ENCODE peak calls at places on chromosomes 13 and 19, in six cellular contexts. F, Z, B, S, O and Y are unnamed samples.

GRCh38 chr13:28136916-28137315 is 1.4 kb upstream of the PAN3 start:
- DNase-seq in F (no peak), Z (no peak), B (no peak), S (no peak), O (no peak), Y (peak)

GRCh38 chr19:58479303-58479702 is 3.2 kb downstream of the ZNF446 start:
- DNase-seq in F (no peak), Z (no peak), B (no peak), S (no peak), O (no peak), Y (no peak)

GRCh38 chr13:111166882-111167281 is 51.8 kb downstream of the ARHGEF7 start:
- DNase-seq in F (no peak), Z (no peak), B (no peak), S (no peak), O (no peak), Y (peak)

GRCh38 chr19:30696514-30696913 is 324.3 kb downstream of the ZNF536 start:
- DNase-seq in F (no peak), Z (no peak), B (peak), S (peak), O (no peak), Y (no peak)

GRCh38 chr13:95968906-95969305 is 84.3 kb downstream of the UGGT2 start:
- DNase-seq in F (no peak), Z (no peak), B (no peak), S (no peak), O (no peak), Y (no peak)

GRCh38 chr13:41533676-41534075 is 76.3 kb downstream of the RGCC start:
- DNase-seq in F (peak), Z (no peak), B (no peak), S (no peak), O (no peak), Y (no peak)

GRCh38 chr13:47216176-47216822 is 319.4 kb upstream of the HTR2A start:
- DNase-seq in F (no peak), Z (no peak), B (no peak), S (no peak), O (no peak), Y (no peak)

GRCh38 chr13:42354246-42355117 is 82.5 kb downstream of the AKAP11 start:
- DNase-seq in F (no peak), Z (no peak), B (peak), S (no peak), O (no peak), Y (no peak)

GRCh38 chr13:112709825-112710783 is 20.3 kb downstream of the ATP11A start:
- DNase-seq in F (peak), Z (no peak), B (no peak), S (no peak), O (no peak), Y (no peak)

GRCh38 chr13:95392597-95392996 is 91.3 kb upstream of the ABCC4 start:
- DNase-seq in F (no peak), Z (no peak), B (no peak), S (no peak), O (no peak), Y (no peak)

GRCh38 chr19:18203408-18203862 is 407 bp downstream of the RAB3A start:
- DNase-seq in F (peak), Z (peak), B (peak), S (no peak), O (no peak), Y (no peak)

GRCh38 chr19:38224014-38224862 is at the start of gene DPF1:
- DNase-seq in F (no peak), Z (no peak), B (peak), S (peak), O (peak), Y (peak)

GRCh38 chr19:39146686-39147450 is 21.3 kb downstream of the PAK4 start:
- DNase-seq in F (no peak), Z (no peak), B (no peak), S (no peak), O (no peak), Y (no peak)

GRCh38 chr13:45879666-45880065 is 28.1 kb upstream of the SIAH3 start:
- DNase-seq in F (no peak), Z (peak), B (peak), S (peak), O (no peak), Y (no peak)

GRCh38 chr13:51283361-51283760 is 56.1 kb upstream of the SERPINE3 start:
- DNase-seq in F (no peak), Z (no peak), B (no peak), S (peak), O (no peak), Y (no peak)

GRCh38 chr13:59680429-59681024 is 483.2 kb downstream of the DIAPH3 start:
- DNase-seq in F (no peak), Z (no peak), B (no peak), S (no peak), O (no peak), Y (no peak)

GRCh38 chr13:79642596-79642995 is 161.6 kb downstream of the NDFIP2 start:
- DNase-seq in F (no peak), Z (no peak), B (no peak), S (no peak), O (no peak), Y (no peak)

GRCh38 chr13:95233026-95233635 is 68.1 kb downstream of the ABCC4 start:
- DNase-seq in F (no peak), Z (no peak), B (no peak), S (no peak), O (no peak), Y (no peak)

GRCh38 chr13:34776984-34777913 is 164.8 kb upstream of the NBEA start:
- DNase-seq in F (no peak), Z (no peak), B (no peak), S (peak), O (no peak), Y (no peak)

GRCh38 chr13:48161530-48162179 is 66.8 kb upstream of the MED4 start:
- DNase-seq in F (peak), Z (peak), B (peak), S (no peak), O (no peak), Y (no peak)